ENCODE peak calls at places on chromosomes 13 and 19, in four cellular contexts. U is GM13976, H is stomach, O is mesothelial cell of epicardium. A is an unnamed sample.

GRCh38 chr13:49874430-49874829 is 61.7 kb downstream of the SPRYD7 start:
- DNase-seq in U (no peak), H (no peak), O (no peak), A (no peak)

GRCh38 chr13:106917673-106918652 is 350.0 kb upstream of the ARGLU1 start:
- DNase-seq in H (peak; percentile 79), O (peak; percentile 95), U (peak; percentile 85), A (peak; percentile 56)

GRCh38 chr13:41401371-41401770 is 56.0 kb upstream of the RGCC start:
- DNase-seq in O (no peak), H (no peak), U (no peak), A (no peak)

GRCh38 chr19:41288898-41289505 is 21.0 kb upstream of the CCDC97 start:
- DNase-seq in H (no peak), O (no peak), U (no peak), A (no peak)

GRCh38 chr13:114097893-114098688 is 34.3 kb downstream of the RASA3 start:
- DNase-seq in U (no peak), H (no peak), O (no peak), A (peak; percentile 19)

GRCh38 chr19:58409010-58409790 is 751 bp downstream of the ZNF584 start:
- DNase-seq in U (no peak), H (no peak), O (peak; percentile 54), A (no peak)

GRCh38 chr13:45441633-45442032 is 23.1 kb upstream of the COG3 start:
- DNase-seq in H (no peak), O (no peak), U (peak; percentile 43), A (no peak)

GRCh38 chr19:13260883-13261653 is 110.9 kb downstream of the IER2 start:
- DNase-seq in U (peak; percentile 82), O (no peak), H (peak; percentile 33), A (no peak)

GRCh38 chr13:46531953-46532352 is 21.0 kb upstream of the LRCH1 start:
- DNase-seq in U (no peak), O (no peak), H (no peak), A (no peak)

GRCh38 chr19:56015756-56016155 is 29.2 kb downstream of the NLRP5 start:
- DNase-seq in O (no peak), U (no peak), H (no peak), A (no peak)

GRCh38 chr13:46184277-46184699 is 2.3 kb upstream of the LCP1 start:
- DNase-seq in H (peak; percentile 38), U (peak; percentile 51), O (no peak), A (no peak)

GRCh38 chr13:30416471-30416870 is 5.8 kb upstream of the UBE2L5 start:
- DNase-seq in H (no peak), U (no peak), O (no peak), A (no peak)

GRCh38 chr19:8305798-8306197 is 2.4 kb downstream of the CD320 start:
- DNase-seq in U (no peak), O (peak; percentile 25), H (no peak), A (no peak)

GRCh38 chr19:28555317-28555716 is 657.6 kb downstream of the UQCRFS1 start:
- DNase-seq in O (no peak), U (no peak), H (no peak), A (no peak)

GRCh38 chr19:42197375-42197817 is 20.1 kb downstream of the DEDD2 start:
- DNase-seq in O (no peak), H (no peak), U (no peak), A (no peak)

GRCh38 chr13:112056284-112056727 is 10.6 kb upstream of the SOX1 start:
- DNase-seq in O (no peak), H (no peak), U (no peak), A (no peak)

GRCh38 chr19:35040826-35041547 is 534 bp upstream of the HPN start:
- DNase-seq in H (peak; percentile 96), U (no peak), O (no peak), A (peak; percentile 71)

GRCh38 chr13:24130134-24130792 is 30.3 kb upstream of the SPATA13 start:
- DNase-seq in O (no peak), U (no peak), H (no peak), A (no peak)

GRCh38 chr19:13600802-13601201 is 94.5 kb upstream of the CACNA1A start:
- DNase-seq in U (no peak), O (no peak), H (no peak), A (no peak)

GRCh38 chr13:46617885-46618284 is 64.9 kb downstream of the LRCH1 start:
- DNase-seq in U (no peak), H (no peak), O (no peak), A (no peak)

GRCh38 chr19:14530005-14530348 is 583 bp downstream of the TECR start:
- DNase-seq in U (no peak), O (no peak), H (no peak), A (peak; percentile 60)

DNA sequence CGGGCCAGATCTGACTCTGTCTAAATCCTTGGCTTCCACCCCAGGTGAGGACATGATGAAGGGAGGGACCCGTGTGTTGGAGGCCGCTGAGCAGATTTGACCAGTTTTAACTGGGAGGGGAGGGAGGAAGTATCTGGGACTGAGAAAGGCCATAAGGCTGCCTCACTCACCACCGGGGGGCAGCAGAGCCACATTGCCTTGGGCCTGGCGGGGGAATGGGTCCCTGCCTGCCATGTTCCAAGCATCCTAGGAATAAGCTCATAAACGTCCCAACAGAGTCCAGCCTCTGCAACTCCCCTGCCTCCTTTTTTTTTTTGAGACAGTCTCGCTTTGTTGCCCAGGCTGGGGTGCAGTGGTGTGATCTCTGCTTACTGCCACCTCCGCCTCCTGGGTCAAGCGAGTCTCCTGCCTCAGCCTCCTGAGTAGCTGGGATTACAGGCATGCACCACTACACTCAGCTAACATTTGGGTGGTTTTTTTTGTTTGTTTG is 15.5 kb downstream of the MAST3 start:
- DNase-seq in O (peak; percentile 89), U (peak; percentile 79), H (peak; percentile 87), A (peak; percentile 74)
- TF ChIP-seq CTCF in O (peak; percentile 54), U (peak; percentile 84), H (peak; percentile 85), A (no peak)

GRCh38 chr19:43546581-43546980 is 13.6 kb downstream of the ZNF575 start:
- DNase-seq in H (no peak), O (no peak), U (no peak), A (no peak)
- TF ChIP-seq CTCF in H (no peak), O (no peak), U (no peak), A (no peak)

GRCh38 chr19:53879145-53880037 is 2.6 kb upstream of the PRKCG start:
- DNase-seq in H (peak; percentile 90), O (peak; percentile 100), U (peak; percentile 90), A (peak; percentile 78)
- TF ChIP-seq CTCF in H (no peak), O (no peak), U (no peak), A (no peak)

GRCh38 chr13:39809466-39809865 is 154.0 kb downstream of the COG6 start:
- DNase-seq in H (no peak), U (no peak), O (no peak), A (no peak)

GRCh38 chr13:39811696-39812095 is 156.2 kb downstream of the COG6 start:
- DNase-seq in H (no peak), O (no peak), U (no peak), A (no peak)

GRCh38 chr13:39815345-39816111 is 160.1 kb downstream of the COG6 start:
- DNase-seq in H (no peak), U (no peak), O (no peak), A (no peak)

GRCh38 chr13:39811051-39811450 is 155.6 kb downstream of the COG6 start:
- DNase-seq in U (no peak), H (no peak), O (no peak), A (no peak)

DNA sequence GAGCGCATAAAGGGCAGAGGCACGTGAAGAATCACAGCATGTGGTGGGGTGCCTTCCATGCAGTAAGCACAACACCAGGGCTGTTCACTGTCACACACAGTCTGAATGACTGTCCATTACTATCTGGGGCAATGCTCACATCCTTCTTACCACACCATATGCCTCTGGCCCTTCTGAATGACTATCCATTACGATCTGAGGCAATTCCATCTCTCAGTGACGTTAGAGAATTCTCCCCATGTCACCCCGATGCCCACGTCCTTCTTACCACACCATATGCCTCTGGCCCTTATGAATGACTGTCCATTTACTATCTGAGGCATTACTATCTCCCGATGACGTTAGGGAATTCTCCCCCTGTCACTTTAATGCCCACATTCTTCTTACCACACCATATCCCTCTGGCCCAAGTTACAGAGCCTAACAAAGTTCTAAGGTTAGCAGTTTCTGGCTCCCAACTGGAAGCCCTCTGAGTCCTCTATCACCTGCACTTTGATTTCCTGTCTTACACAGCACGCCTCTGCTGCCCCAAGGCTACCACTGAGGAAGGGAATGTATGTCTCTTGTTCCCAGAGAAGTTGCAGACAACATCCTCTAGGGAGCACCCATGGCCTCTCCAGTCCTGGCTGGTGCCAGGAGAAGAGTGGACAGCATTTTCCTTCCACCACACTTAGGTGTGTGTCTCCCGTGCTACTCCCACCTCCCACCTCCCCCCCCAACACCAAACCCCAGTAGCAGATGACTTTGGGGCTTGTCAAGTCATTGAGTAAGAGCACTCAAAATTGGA is 154.8 kb downstream of the COG6 start:
- DNase-seq in U (no peak), H (no peak), O (no peak), A (no peak)
- TF ChIP-seq CTCF in U (no peak), H (no peak), O (no peak), A (no peak)

A was measured in omental fat pad.